ENCODE peak calls at places on chromosomes 2 and 18, in eight cellular contexts. W is SJCRH30; L is transverse colon; X is kidney; D is CD8-positive, alpha-beta memory T cell; V is SK-N-SH; Q is neural progenitor cell; B is OCI-LY7. C is an unnamed sample.
A peak's percentile ranks its signal among the peaks of the same experiment; 100 is the strongest.

GRCh38 chr2:41736586-41736985 is 311.2 kb upstream of the PKDCC start:
- DNase-seq in B (no peak), W (no peak), Q (no peak), D (no peak), V (no peak), X (no peak), L (no peak), C (no peak)

GRCh38 chr2:8125741-8126691 is 555.8 kb upstream of the ID2 start:
- DNase-seq in L (no peak), D (no peak), B (no peak), W (no peak), V (no peak), Q (no peak), X (no peak), C (no peak)

GRCh38 chr2:16038586-16038985 is 98.2 kb downstream of the MYCN start:
- DNase-seq in V (no peak), Q (no peak), X (no peak), W (peak; percentile 100), B (no peak), L (no peak), D (no peak), C (no peak)

GRCh38 chr2:75788154-75788553 is 77.4 kb upstream of the GCFC2 start:
- DNase-seq in V (no peak), B (no peak), Q (no peak), W (no peak), X (no peak), L (no peak), D (no peak), C (no peak)

GRCh38 chr2:221254281-221254680 is 317.8 kb downstream of the EPHA4 start:
- DNase-seq in D (no peak), B (no peak), L (no peak), V (no peak), Q (peak; percentile 19), X (no peak), W (peak; percentile 45), C (no peak)

GRCh38 chr2:233404227-233404626 is 49.9 kb downstream of the DGKD start:
- DNase-seq in X (no peak), L (peak; percentile 75), W (peak; percentile 51), D (peak; percentile 71), Q (peak; percentile 48), V (no peak), B (peak; percentile 73), C (peak; percentile 87)

GRCh38 chr2:121489944-121490585 is 40.6 kb upstream of the RNU4ATAC start:
- DNase-seq in V (no peak), X (no peak), Q (no peak), D (no peak), L (no peak), B (no peak), W (no peak), C (no peak)

GRCh38 chr2:170843656-170844055 is 27.0 kb downstream of the GAD1 start:
- DNase-seq in Q (no peak), X (no peak), B (no peak), D (no peak), W (peak; percentile 42), L (no peak), V (no peak), C (no peak)

GRCh38 chr18:21100678-21101077 is 10.9 kb downstream of the ROCK1 start:
- DNase-seq in X (no peak), V (no peak), Q (no peak), L (no peak), B (no peak), D (no peak), W (no peak), C (no peak)
- H3K4me1 ChIP-seq in X (peaks cover 7% of the 10 kb centered on the region), V (peaks cover 2% of the 10 kb centered on the region), Q (peaks cover 12% of the 10 kb centered on the region), L (peaks cover 29% of the 10 kb centered on the region), B (peaks cover 71% of the 10 kb centered on the region), D (peaks cover 65% of the 10 kb centered on the region), W (no peaks in the 10 kb centered on the region), C (peaks cover 43% of the 10 kb centered on the region)

GRCh38 chr2:1041012-1041805 is 90.6 kb downstream of the SNTG2 start:
- DNase-seq in W (no peak), L (no peak), X (no peak), V (no peak), D (no peak), B (no peak), Q (no peak), C (no peak)

GRCh38 chr2:1045109-1045508 is 94.5 kb downstream of the SNTG2 start:
- DNase-seq in V (no peak), W (no peak), L (no peak), Q (no peak), X (no peak), B (no peak), D (no peak), C (no peak)

GRCh38 chr2:1049691-1050090 is 99.0 kb downstream of the SNTG2 start:
- DNase-seq in B (no peak), Q (no peak), D (no peak), L (no peak), X (no peak), W (no peak), V (no peak), C (no peak)

GRCh38 chr2:1047485-1047884 is 96.8 kb downstream of the SNTG2 start:
- DNase-seq in B (peak; percentile 7), V (no peak), D (no peak), W (peak; percentile 49), L (no peak), X (no peak), Q (no peak), C (no peak)

GRCh38 chr2:1046067-1046466 is 95.4 kb downstream of the SNTG2 start:
- DNase-seq in W (no peak), L (no peak), D (no peak), B (no peak), Q (no peak), X (no peak), V (no peak), C (no peak)
- H3K27ac ChIP-seq in W (no peak overlapping the region), L (no peak overlapping the region), D (no peak overlapping the region), B (no peak overlapping the region), Q (no peak overlapping the region), X (no peak overlapping the region), V (no peak overlapping the region), C (no peak overlapping the region)

DNA sequence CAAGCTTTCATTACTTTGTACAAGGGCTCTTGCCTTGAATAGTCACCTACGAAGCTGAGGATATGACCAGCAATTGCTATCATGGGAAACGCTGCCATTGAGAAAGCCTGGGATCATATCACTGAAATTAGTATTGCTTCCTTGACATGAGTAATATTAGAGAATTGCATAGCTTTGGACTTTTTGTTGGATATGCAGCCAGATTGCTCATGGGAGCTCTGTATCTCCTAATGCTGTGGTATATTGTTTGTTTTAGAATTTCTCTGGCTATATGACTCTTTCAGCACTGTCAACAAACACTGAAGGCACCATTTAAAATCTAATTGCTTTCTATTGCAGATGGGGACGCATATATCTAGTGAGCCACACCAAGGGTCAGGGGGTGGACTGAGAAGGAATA is 80.0 kb upstream of the WDSUB1 start:
- DNase-seq in B (no peak), D (no peak), X (no peak), Q (no peak), W (no peak), V (no peak), L (no peak), C (no peak)
- H3K36me3 ChIP-seq in B (no peaks in the 10 kb centered on the region), D (no peaks in the 10 kb centered on the region), X (peaks cover 32% of the 10 kb centered on the region), Q (peaks cover 9% of the 10 kb centered on the region), W (peaks cover 6% of the 10 kb centered on the region), V (peaks cover 37% of the 10 kb centered on the region), L (peaks cover 63% of the 10 kb centered on the region), C (peaks cover 15% of the 10 kb centered on the region)

DNA sequence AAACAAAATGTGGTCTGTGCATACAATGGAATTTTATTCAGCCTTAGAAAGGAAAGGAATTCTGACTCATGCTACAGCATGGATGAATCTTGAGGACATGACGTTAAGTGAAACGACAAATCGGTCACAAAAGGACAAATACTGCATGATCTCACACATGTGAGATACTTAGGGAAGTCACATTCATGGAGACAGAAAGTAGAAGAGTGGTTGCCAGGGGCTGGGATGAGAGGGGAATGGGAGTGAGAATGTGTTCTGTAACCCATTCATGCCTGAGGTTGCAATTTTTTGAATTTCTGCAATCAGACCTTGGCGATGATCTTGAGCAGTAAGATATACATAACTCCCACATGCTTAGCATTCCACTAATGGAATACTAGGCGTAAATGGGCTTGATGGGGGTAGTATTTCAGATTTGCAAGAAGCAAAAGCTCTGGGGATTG is 22.0 kb downstream of the FHL2 start:
- DNase-seq in V (no peak), B (no peak), Q (no peak), D (no peak), L (no peak), W (no peak), X (no peak), C (no peak)
- H3K4me1 ChIP-seq in V (peaks cover 6% of the 10 kb centered on the region), B (no peaks in the 10 kb centered on the region), Q (no peaks in the 10 kb centered on the region), D (peaks cover 9% of the 10 kb centered on the region), L (peaks cover 34% of the 10 kb centered on the region), W (no peaks in the 10 kb centered on the region), X (peaks cover 10% of the 10 kb centered on the region), C (peaks cover 18% of the 10 kb centered on the region)

GRCh38 chr2:105574796-105575344 is 169.8 kb upstream of the NCK2 start:
- DNase-seq in D (no peak), B (no peak), V (no peak), W (no peak), X (no peak), Q (no peak), L (no peak), C (no peak)
- H3K27ac ChIP-seq in D (no peak overlapping the region), B (no peak overlapping the region), V (no peak overlapping the region), W (no peak overlapping the region), X (no peak overlapping the region), Q (no peak overlapping the region), L (no peak overlapping the region), C (no peak overlapping the region)

GRCh38 chr2:63601061-63601460 is 12.3 kb downstream of the MDH1 start:
- DNase-seq in V (no peak), B (no peak), W (no peak), X (no peak), D (no peak), L (no peak), Q (no peak), C (no peak)

GRCh38 chr2:63598971-63599370 is 10.2 kb downstream of the MDH1 start:
- DNase-seq in L (no peak), D (no peak), V (no peak), X (no peak), W (no peak), Q (no peak), B (no peak), C (no peak)

GRCh38 chr2:63604666-63605065 is 15.9 kb downstream of the MDH1 start:
- DNase-seq in B (no peak), D (no peak), X (no peak), Q (no peak), V (no peak), W (peak; percentile 97), L (no peak), C (no peak)
- H3K36me3 ChIP-seq in B (peaks cover 92% of the 10 kb centered on the region), D (peaks cover 27% of the 10 kb centered on the region), X (peaks cover 40% of the 10 kb centered on the region), Q (peaks cover 26% of the 10 kb centered on the region), V (peaks cover 49% of the 10 kb centered on the region), W (peaks cover 73% of the 10 kb centered on the region), L (peaks cover 62% of the 10 kb centered on the region), C (peaks cover 69% of the 10 kb centered on the region)

GRCh38 chr2:205683991-205684390 is 1.7 kb downstream of the NRP2 start:
- DNase-seq in B (no peak), D (no peak), Q (no peak), W (peak; percentile 31), L (no peak), V (no peak), X (no peak), C (no peak)
- H3K4me1 ChIP-seq in B (peaks cover 30% of the 10 kb centered on the region), D (no peaks in the 10 kb centered on the region), Q (peaks cover 51% of the 10 kb centered on the region), W (peaks cover 25% of the 10 kb centered on the region), L (peaks cover 58% of the 10 kb centered on the region), V (peaks cover 48% of the 10 kb centered on the region), X (peaks cover 6% of the 10 kb centered on the region), C (peaks cover 7% of the 10 kb centered on the region)

C was measured in CD4-positive, CD25-positive, alpha-beta regulatory T cell.